ENCODE peak calls at places on chromosomes 4 and X, in eight cellular contexts. E is GM23338; G is CD8-positive, alpha-beta T cell; W is HCT116; J is left lung; P is pancreas; N is upper lobe of right lung; U is A549. F is an unnamed sample.

GRCh38 chr4:112173593-112174559 is 28.6 kb downstream of the FAM241A start:
- ATAC-seq in E (no peak), G (no peak), W (peak; percentile 85), J (no peak), P (no peak), N (no peak), U (no peak), F (no peak)

GRCh38 chrX:24148535-24149345 is 789 bp upstream of the ZFX start:
- ATAC-seq in E (no peak), G (no peak), W (no peak), J (no peak), P (no peak), N (no peak), U (no peak), F (peak; percentile 0)

GRCh38 chrX:83469551-83469950 is 38.5 kb upstream of the POU3F4 start:
- ATAC-seq in E (peak; percentile 55), G (no peak), W (no peak), J (peak; percentile 41), P (peak; percentile 56), N (no peak), U (no peak), F (no peak)

GRCh38 chr4:48483777-48484493 is 792 bp downstream of the SLC10A4 start:
- ATAC-seq in E (peak; percentile 52), G (peak; percentile 46), W (peak; percentile 77), J (peak; percentile 52), P (peak; percentile 17), N (peak; percentile 71), U (peak; percentile 74), F (peak; percentile 36)

GRCh38 chrX:9285342-9285771 is 179.5 kb upstream of the TBL1X start:
- ATAC-seq in E (no peak), G (peak; percentile 20), W (no peak), J (no peak), P (no peak), N (no peak), U (no peak), F (no peak)

GRCh38 chr4:19675172-19675811 is 576.4 kb upstream of the SLIT2 start:
- ATAC-seq in E (no peak), G (no peak), W (no peak), J (no peak), P (no peak), N (peak; percentile 32), U (no peak), F (peak; percentile 61)

GRCh38 chr4:67371563-67371962 is 173.7 kb downstream of the CENPC start:
- ATAC-seq in E (peak; percentile 43), G (no peak), W (no peak), J (no peak), P (no peak), N (no peak), U (no peak), F (no peak)

GRCh38 chr4:39626913-39627312 is 11.8 kb downstream of the SMIM14 start:
- ATAC-seq in E (no peak), G (no peak), W (no peak), J (no peak), P (no peak), N (no peak), U (no peak), F (no peak)

GRCh38 chr4:156255608-156256007 is 301.9 kb upstream of the CTSO start:
- ATAC-seq in E (no peak), G (no peak), W (no peak), J (peak; percentile 71), P (no peak), N (peak; percentile 21), U (no peak), F (no peak)

GRCh38 chrX:108022491-108023089 is 22.3 kb upstream of the VSIG1 start:
- ATAC-seq in E (no peak), G (no peak), W (no peak), J (no peak), P (no peak), N (no peak), U (no peak), F (no peak)

GRCh38 chrX:20217279-20217678 is 49.4 kb downstream of the RPS6KA3 start:
- ATAC-seq in E (no peak), G (no peak), W (no peak), J (peak; percentile 27), P (peak; percentile 63), N (no peak), U (no peak), F (no peak)

GRCh38 chrX:149916745-149917392 is 12.5 kb upstream of the HSFX4 start:
- ATAC-seq in E (no peak), G (peak; percentile 48), W (no peak), J (no peak), P (no peak), N (no peak), U (no peak), F (no peak)

GRCh38 chrX:147920161-147920666 is 8.5 kb downstream of the FMR1 start:
- ATAC-seq in E (peak; percentile 63), G (no peak), W (no peak), J (no peak), P (no peak), N (no peak), U (no peak), F (no peak)

GRCh38 chrX:72169008-72169728 is 12.4 kb upstream of the PIN4 start:
- ATAC-seq in E (no peak), G (peak; percentile 85), W (no peak), J (peak; percentile 27), P (no peak), N (no peak), U (no peak), F (no peak)

GRCh38 chr4:152239216-152239615 is 296.7 kb downstream of the FBXW7 start:
- ATAC-seq in E (no peak), G (no peak), W (no peak), J (no peak), P (no peak), N (peak; percentile 10), U (no peak), F (no peak)

GRCh38 chr4:156999175-156999517 is 27.5 kb upstream of the PDGFC start:
- ATAC-seq in E (peak; percentile 35), G (no peak), W (peak; percentile 88), J (peak; percentile 87), P (peak; percentile 89), N (peak; percentile 83), U (peak; percentile 92), F (peak; percentile 62)

GRCh38 chrX:108139303-108139702 is 47.7 kb downstream of the ATG4A start:
- ATAC-seq in E (peak; percentile 57), G (no peak), W (no peak), J (peak; percentile 46), P (no peak), N (no peak), U (no peak), F (no peak)

GRCh38 chr4:146273204-146273901 is 59.0 kb downstream of the REELD1 start:
- ATAC-seq in E (no peak), G (no peak), W (no peak), J (no peak), P (no peak), N (no peak), U (no peak), F (no peak)

GRCh38 chr4:6912412-6912811 is 2.8 kb downstream of the TBC1D14 start:
- ATAC-seq in E (no peak), G (no peak), W (no peak), J (no peak), P (no peak), N (no peak), U (no peak), F (no peak)

GRCh38 chr4:127881565-127881869 is 824 bp downstream of the PLK4 start:
- ATAC-seq in E (no peak), G (no peak), W (no peak), J (peak; percentile 81), P (no peak), N (peak; percentile 61), U (no peak), F (no peak)

DNA sequence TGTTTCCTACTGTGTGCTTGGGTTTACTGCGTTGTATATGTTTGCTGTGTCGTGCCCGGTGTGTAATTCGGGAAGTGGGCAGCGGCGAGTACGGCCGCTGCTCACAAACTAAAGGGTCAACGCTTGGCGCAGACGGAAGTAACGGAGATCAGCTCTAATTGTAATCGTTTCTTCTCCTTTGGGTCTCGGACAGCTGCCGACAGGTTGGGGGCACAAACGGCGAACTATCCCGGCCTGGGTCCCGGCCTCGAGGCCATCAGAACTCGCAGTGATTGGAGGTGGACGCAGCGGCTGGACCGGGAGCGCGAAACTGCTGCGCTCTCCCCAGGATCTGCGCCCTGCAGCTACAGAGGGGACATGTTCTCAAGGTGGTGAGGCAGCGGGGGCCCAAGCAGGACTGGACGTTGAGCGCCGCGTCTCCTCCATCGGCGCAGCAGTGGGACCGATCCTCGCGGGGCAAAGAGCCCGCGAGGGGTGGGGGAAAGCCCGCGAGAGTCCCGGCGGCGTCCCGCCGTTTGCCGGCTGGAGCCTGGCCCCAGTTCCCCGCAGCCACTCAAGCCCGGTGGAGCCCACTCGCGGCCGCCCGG is 516 bp upstream of the ZIC3 start:
- ATAC-seq in E (no peak), G (no peak), W (no peak), J (peak; percentile 8), P (peak; percentile 46), N (no peak), U (no peak), F (peak; percentile 8)
- H3K4me3 ChIP-seq in E (peak overlapping the region; percentile 60), G (no peak overlapping the region), W (no peak overlapping the region), J (peak overlapping the region; percentile 41), P (peak overlapping the region; percentile 51), N (peak overlapping the region; percentile 48), U (no peak overlapping the region), F (peak overlapping the region; percentile 59)

DNA sequence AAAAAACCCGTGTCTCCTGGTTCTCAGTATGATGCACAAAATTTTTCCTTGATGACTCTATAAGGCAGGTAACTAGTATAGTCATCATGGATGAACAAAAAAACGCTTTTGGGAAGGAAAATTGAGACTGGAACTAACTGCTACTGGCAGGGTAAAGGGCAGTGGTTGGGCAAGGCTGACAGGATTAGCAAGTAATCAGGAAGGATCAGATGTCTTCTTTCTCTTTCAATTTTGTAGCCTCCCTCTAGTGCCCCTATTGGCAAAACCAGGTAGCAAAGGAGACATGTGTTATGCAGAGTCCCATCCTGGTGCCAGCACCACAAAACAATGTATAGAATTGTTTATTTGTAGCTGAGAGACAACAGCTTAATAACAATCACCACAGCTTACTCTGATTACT is 12.8 kb upstream of the SLITRK4 start:
- ATAC-seq in E (peak; percentile 66), G (no peak), W (no peak), J (peak; percentile 60), P (peak; percentile 49), N (peak; percentile 77), U (no peak), F (no peak)
- H3K4me3 ChIP-seq in E (no peak overlapping the region), G (no peak overlapping the region), W (no peak overlapping the region), J (no peak overlapping the region), P (no peak overlapping the region), N (no peak overlapping the region), U (no peak overlapping the region), F (no peak overlapping the region)

GRCh38 chr4:53960843-53961242 is 103.6 kb downstream of the CHIC2 start:
- ATAC-seq in E (peak; percentile 41), G (no peak), W (no peak), J (no peak), P (no peak), N (no peak), U (no peak), F (no peak)
- H3K4me3 ChIP-seq in E (no peak overlapping the region), G (no peak overlapping the region), W (no peak overlapping the region), J (no peak overlapping the region), P (no peak overlapping the region), N (no peak overlapping the region), U (no peak overlapping the region), F (no peak overlapping the region)

GRCh38 chr4:183721207-183722081 is 62.4 kb downstream of the TRAPPC11 start:
- ATAC-seq in E (peak; percentile 55), G (peak; percentile 66), W (no peak), J (peak; percentile 81), P (peak; percentile 82), N (peak; percentile 87), U (peak; percentile 95), F (peak; percentile 46)
- H3K4me3 ChIP-seq in E (no peak overlapping the region), G (peak overlapping the region; percentile 44), W (no peak overlapping the region), J (peak overlapping the region; percentile 56), P (peak overlapping the region; percentile 42), N (peak overlapping the region; percentile 60), U (peak overlapping the region; percentile 47), F (peak overlapping the region; percentile 59)